ENCODE peak calls at places on chromosomes 2 and 18, in four cellular contexts. One of them, this sample, is unnamed.

GRCh38 chr2:60710707-60711106 is 45.4 kb upstream of the PAPOLG start:
- DNase-seq in GM23248: peak
- DNase-seq in right atrium auricular region: no peak
- DNase-seq in kidney: no peak
- DNase-seq in this sample: no peak

GRCh38 chr2:167310442-167310841 is 422.2 kb downstream of the XIRP2 start:
- DNase-seq in GM23248: no peak
- DNase-seq in right atrium auricular region: no peak
- DNase-seq in kidney: no peak
- DNase-seq in this sample: no peak

GRCh38 chr2:239590995-239591915 is 190.4 kb upstream of the HDAC4 start:
- DNase-seq in GM23248: no peak
- DNase-seq in right atrium auricular region: no peak
- DNase-seq in kidney: peak
- DNase-seq in this sample: no peak

GRCh38 chr2:23404426-23404825 is 19.4 kb downstream of the KLHL29 start:
- DNase-seq in GM23248: peak
- DNase-seq in right atrium auricular region: no peak
- DNase-seq in kidney: no peak
- DNase-seq in this sample: no peak

GRCh38 chr18:51666717-51667320 is 469.3 kb upstream of the MEX3C start:
- DNase-seq in GM23248: peak
- DNase-seq in right atrium auricular region: no peak
- DNase-seq in kidney: no peak
- DNase-seq in this sample: no peak

GRCh38 chr2:110755494-110756078 is 23.2 kb downstream of the ACOXL start:
- DNase-seq in GM23248: peak
- DNase-seq in right atrium auricular region: no peak
- DNase-seq in kidney: no peak
- DNase-seq in this sample: no peak

GRCh38 chr2:145245268-145245667 is 725.3 kb upstream of the ZEB2 start:
- DNase-seq in GM23248: no peak
- DNase-seq in right atrium auricular region: no peak
- DNase-seq in kidney: no peak
- DNase-seq in this sample: no peak

GRCh38 chr2:45973426-45973825 is 322.0 kb downstream of the PRKCE start:
- DNase-seq in GM23248: no peak
- DNase-seq in right atrium auricular region: no peak
- DNase-seq in kidney: no peak
- DNase-seq in this sample: no peak

GRCh38 chr2:85674417-85674816 is 6.4 kb upstream of the SFTPB start:
- DNase-seq in GM23248: peak
- DNase-seq in right atrium auricular region: no peak
- DNase-seq in kidney: no peak
- DNase-seq in this sample: no peak

GRCh38 chr2:7819316-7819715 is 862.5 kb upstream of the ID2 start:
- DNase-seq in GM23248: peak
- DNase-seq in right atrium auricular region: no peak
- DNase-seq in kidney: no peak
- DNase-seq in this sample: no peak

GRCh38 chr18:12744103-12744502 is 41.3 kb downstream of the PSMG2 start:
- DNase-seq in GM23248: peak
- DNase-seq in right atrium auricular region: no peak
- DNase-seq in kidney: no peak
- DNase-seq in this sample: peak

GRCh38 chr2:105678346-105678745 is 66.4 kb upstream of the NCK2 start:
- DNase-seq in GM23248: no peak
- DNase-seq in right atrium auricular region: no peak
- DNase-seq in kidney: no peak
- DNase-seq in this sample: no peak

GRCh38 chr18:13726972-13727331 is 479 bp downstream of the RNMT start:
- DNase-seq in GM23248: peak
- DNase-seq in right atrium auricular region: peak
- DNase-seq in kidney: no peak
- DNase-seq in this sample: no peak

GRCh38 chr18:58780045-58780444 is 84.6 kb upstream of the ZNF532 start:
- DNase-seq in GM23248: no peak
- DNase-seq in right atrium auricular region: no peak
- DNase-seq in kidney: no peak
- DNase-seq in this sample: no peak

GRCh38 chr18:5196253-5197031 is 615 bp downstream of the AKAIN1 start:
- DNase-seq in GM23248: no peak
- DNase-seq in right atrium auricular region: no peak
- DNase-seq in kidney: no peak
- DNase-seq in this sample: no peak

GRCh38 chr2:212919238-212919637 is 232.2 kb downstream of the IKZF2 start:
- DNase-seq in GM23248: no peak
- DNase-seq in right atrium auricular region: no peak
- DNase-seq in kidney: no peak
- DNase-seq in this sample: no peak

GRCh38 chr2:9407363-9407811 is 15.9 kb downstream of the ITGB1BP1 start:
- DNase-seq in GM23248: no peak
- DNase-seq in right atrium auricular region: peak
- DNase-seq in kidney: no peak
- DNase-seq in this sample: no peak

GRCh38 chr2:166592750-166593149 is 98.7 kb upstream of the SCN7A start:
- DNase-seq in GM23248: peak
- DNase-seq in right atrium auricular region: no peak
- DNase-seq in kidney: no peak
- DNase-seq in this sample: no peak

GRCh38 chr2:178811901-178812300 is 4.7 kb upstream of the TTN start:
- DNase-seq in GM23248: no peak
- DNase-seq in right atrium auricular region: no peak
- DNase-seq in kidney: no peak
- DNase-seq in this sample: no peak

GRCh38 chr2:688504-689076 is 11.4 kb upstream of the TMEM18 start:
- DNase-seq in GM23248: no peak
- DNase-seq in right atrium auricular region: no peak
- DNase-seq in kidney: no peak
- DNase-seq in this sample: no peak

GRCh38 chr2:50987914-50988313 is 44.0 kb downstream of the NRXN1 start:
- DNase-seq in GM23248: no peak
- DNase-seq in right atrium auricular region: no peak
- DNase-seq in kidney: no peak
- DNase-seq in this sample: no peak

DNA sequence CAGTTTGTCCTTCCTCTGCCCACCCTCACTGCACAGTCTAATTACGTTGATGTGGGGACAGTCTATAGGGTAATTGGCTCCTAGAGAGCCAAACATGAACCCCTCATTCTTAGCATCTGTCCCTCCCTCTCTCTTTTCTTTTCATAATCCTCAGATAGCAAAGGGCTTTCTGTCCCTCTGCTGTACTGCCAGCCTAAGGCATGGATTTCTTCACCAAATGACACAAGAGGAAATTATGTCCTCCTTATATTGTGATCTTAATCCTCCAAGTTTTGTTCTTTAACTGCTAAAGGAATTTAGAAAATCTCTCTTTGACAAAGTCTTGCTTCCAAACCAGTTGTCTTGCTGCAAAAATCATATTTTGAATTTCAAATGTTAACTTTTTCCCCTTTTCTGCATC is 18.5 kb downstream of the ANTXR1 start:
- DNase-seq in GM23248: no peak
- DNase-seq in right atrium auricular region: no peak
- DNase-seq in kidney: no peak
- DNase-seq in this sample: no peak
- H3K27ac ChIP-seq in GM23248: peak
- H3K27ac ChIP-seq in right atrium auricular region: no peak
- H3K27ac ChIP-seq in kidney: no peak
- H3K27ac ChIP-seq in this sample: no peak

GRCh38 chr2:55022486-55022885 is 27.8 kb downstream of the RTN4 start:
- DNase-seq in GM23248: no peak
- DNase-seq in right atrium auricular region: no peak
- DNase-seq in kidney: no peak
- DNase-seq in this sample: no peak

GRCh38 chr2:55017428-55017827 is 32.8 kb downstream of the RTN4 start:
- DNase-seq in GM23248: no peak
- DNase-seq in right atrium auricular region: no peak
- DNase-seq in kidney: no peak
- DNase-seq in this sample: no peak

GRCh38 chr2:55017880-55018279 is 32.4 kb downstream of the RTN4 start:
- DNase-seq in GM23248: no peak
- DNase-seq in right atrium auricular region: no peak
- DNase-seq in kidney: no peak
- DNase-seq in this sample: no peak

GRCh38 chr2:55018619-55019018 is 31.6 kb downstream of the RTN4 start:
- DNase-seq in GM23248: no peak
- DNase-seq in right atrium auricular region: no peak
- DNase-seq in kidney: no peak
- DNase-seq in this sample: no peak

GRCh38 chr2:55019547-55020258 is 30.5 kb downstream of the RTN4 start:
- DNase-seq in GM23248: no peak
- DNase-seq in right atrium auricular region: no peak
- DNase-seq in kidney: no peak
- DNase-seq in this sample: no peak
- H3K27ac ChIP-seq in GM23248: peak
- H3K27ac ChIP-seq in right atrium auricular region: no peak
- H3K27ac ChIP-seq in kidney: no peak
- H3K27ac ChIP-seq in this sample: peak

GRCh38 chr2:234989183-234989701 is 37.4 kb downstream of the SH3BP4 start:
- DNase-seq in GM23248: no peak
- DNase-seq in right atrium auricular region: peak
- DNase-seq in kidney: peak
- DNase-seq in this sample: no peak
- H3K27ac ChIP-seq in GM23248: no peak
- H3K27ac ChIP-seq in right atrium auricular region: peak
- H3K27ac ChIP-seq in kidney: peak
- H3K27ac ChIP-seq in this sample: no peak

DNA sequence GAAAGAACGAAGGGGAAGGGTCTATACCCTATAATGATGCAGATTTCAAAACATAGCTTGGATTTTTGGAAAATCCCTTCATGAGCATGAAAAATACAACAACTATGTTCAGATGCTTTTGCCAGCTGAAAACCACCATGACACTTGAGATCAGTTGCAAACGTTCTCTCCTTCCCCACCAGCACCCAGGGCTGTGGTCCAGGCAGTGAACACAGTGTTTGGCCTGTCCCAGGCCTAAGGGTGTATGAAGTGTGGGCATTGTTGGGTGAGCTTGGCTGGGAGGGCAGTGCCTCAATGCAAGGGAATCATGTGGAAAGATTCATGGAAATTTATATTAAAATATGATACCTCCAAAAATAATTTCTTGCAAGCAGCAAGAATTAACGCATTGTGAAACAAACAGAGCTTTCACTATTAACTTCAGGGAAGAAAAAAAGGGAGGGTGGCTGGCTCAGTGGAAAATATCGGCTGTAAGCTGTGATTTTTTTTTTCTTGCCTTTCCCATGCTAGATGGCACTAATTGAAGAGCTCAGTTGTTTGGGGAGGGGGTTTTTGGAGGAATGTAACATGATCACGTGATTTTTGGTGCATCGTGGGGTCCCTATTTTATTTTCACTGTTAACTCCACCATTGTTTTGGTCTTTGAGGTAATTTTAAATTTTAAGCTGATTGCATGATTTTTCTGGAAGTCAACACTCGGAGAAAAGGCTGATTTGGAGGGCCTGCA is 52.0 kb downstream of the CDC42EP3 start:
- DNase-seq in GM23248: peak
- DNase-seq in right atrium auricular region: no peak
- DNase-seq in kidney: no peak
- DNase-seq in this sample: no peak
- H3K27ac ChIP-seq in GM23248: peak
- H3K27ac ChIP-seq in right atrium auricular region: no peak
- H3K27ac ChIP-seq in kidney: no peak
- H3K27ac ChIP-seq in this sample: no peak

DNA sequence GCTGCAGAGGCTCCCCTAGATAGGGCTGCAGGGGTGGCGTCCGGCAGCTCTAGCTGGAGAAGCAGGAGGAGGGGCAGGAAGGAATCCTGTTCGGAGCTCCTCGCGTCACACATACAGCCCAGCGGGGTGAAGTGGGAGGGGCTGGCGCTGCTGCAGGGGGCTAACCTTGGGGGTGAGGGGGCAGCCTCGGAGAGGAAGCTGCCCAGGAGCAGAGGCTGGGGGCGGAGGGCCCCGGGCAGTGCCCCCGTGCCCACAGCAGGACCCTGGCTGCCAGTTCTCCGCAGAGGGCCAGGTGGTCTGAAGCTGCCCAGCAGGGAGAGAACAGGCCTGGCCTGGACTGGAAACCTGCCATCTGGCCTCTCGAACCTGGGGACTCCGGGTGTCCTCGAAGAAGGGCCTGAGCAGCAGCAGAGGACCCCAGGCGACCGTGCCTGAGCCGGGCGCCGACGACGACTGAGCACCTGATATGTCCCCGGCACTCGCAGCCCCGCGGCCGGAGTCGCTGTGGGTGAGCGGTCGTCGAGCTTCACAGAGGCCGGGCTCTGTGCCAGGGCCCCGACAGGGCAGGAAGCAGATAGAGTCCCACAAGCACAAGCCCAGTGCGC is 2.5 kb upstream of the GPR35 start:
- DNase-seq in GM23248: no peak
- DNase-seq in right atrium auricular region: no peak
- DNase-seq in kidney: peak
- DNase-seq in this sample: peak
- H3K27ac ChIP-seq in GM23248: no peak
- H3K27ac ChIP-seq in right atrium auricular region: no peak
- H3K27ac ChIP-seq in kidney: no peak
- H3K27ac ChIP-seq in this sample: peak

GRCh38 chr2:160375037-160375436 is 118.6 kb downstream of the RBMS1 start:
- DNase-seq in GM23248: peak
- DNase-seq in right atrium auricular region: no peak
- DNase-seq in kidney: no peak
- DNase-seq in this sample: no peak
- H3K27ac ChIP-seq in GM23248: peak
- H3K27ac ChIP-seq in right atrium auricular region: peak
- H3K27ac ChIP-seq in kidney: peak
- H3K27ac ChIP-seq in this sample: no peak

GRCh38 chr2:38873763-38874162 is 2.0 kb downstream of the DHX57 start:
- DNase-seq in GM23248: no peak
- DNase-seq in right atrium auricular region: no peak
- DNase-seq in kidney: no peak
- DNase-seq in this sample: no peak

GRCh38 chr2:38871432-38871831 is 4.3 kb downstream of the DHX57 start:
- DNase-seq in GM23248: no peak
- DNase-seq in right atrium auricular region: no peak
- DNase-seq in kidney: no peak
- DNase-seq in this sample: no peak

GRCh38 chr2:38875576-38876367 is at the start of the genes DHX57 and MORN2:
- DNase-seq in GM23248: peak
- DNase-seq in right atrium auricular region: peak
- DNase-seq in kidney: peak
- DNase-seq in this sample: peak

GRCh38 chr2:38876407-38876806 is 631 bp downstream of the MORN2 start:
- DNase-seq in GM23248: peak
- DNase-seq in right atrium auricular region: no peak
- DNase-seq in kidney: no peak
- DNase-seq in this sample: no peak

GRCh38 chr2:38875227-38875575 is 533 bp downstream of the DHX57 start:
- DNase-seq in GM23248: peak
- DNase-seq in right atrium auricular region: no peak
- DNase-seq in kidney: no peak
- DNase-seq in this sample: no peak
- H3K27ac ChIP-seq in GM23248: peak
- H3K27ac ChIP-seq in right atrium auricular region: peak
- H3K27ac ChIP-seq in kidney: no peak
- H3K27ac ChIP-seq in this sample: peak